ENCODE peak calls at places on chromosomes 4 and X, in ten cellular contexts. J, V, T, X, M, Q, P, K, R and F are unnamed samples.

GRCh38 chr4:6526696-6527095 is 48.3 kb upstream of the MAN2B2 start:
- DNase-seq in J (peak), V (no peak), T (no peak), X (no peak), M (peak), Q (no peak), P (no peak), K (no peak), R (no peak), F (no peak)

GRCh38 chrX:46782034-46782433 is 23.1 kb upstream of the SLC9A7 start:
- DNase-seq in J (no peak), V (no peak), T (no peak), X (no peak), M (no peak), Q (no peak), P (no peak), K (no peak), R (no peak), F (no peak)

GRCh38 chrX:25002658-25003015 is 13.1 kb downstream of the ARX start:
- DNase-seq in J (no peak), V (no peak), T (no peak), X (peak), M (no peak), Q (no peak), P (no peak), K (no peak), R (no peak), F (no peak)

GRCh38 chr4:61427099-61427817 is 227.1 kb downstream of the ADGRL3 start:
- DNase-seq in J (no peak), V (no peak), T (no peak), X (no peak), M (no peak), Q (no peak), P (no peak), K (no peak), R (no peak), F (no peak)

GRCh38 chr4:107736924-107737448 is 17.0 kb upstream of the PAPSS1 start:
- DNase-seq in J (peak), V (no peak), T (peak), X (peak), M (peak), Q (no peak), P (peak), K (peak), R (peak), F (peak)

GRCh38 chrX:13652256-13653021 is 502 bp upstream of the TCEANC start:
- DNase-seq in J (no peak), V (no peak), T (peak), X (no peak), M (no peak), Q (no peak), P (no peak), K (no peak), R (no peak), F (no peak)

GRCh38 chr4:141220271-141220654 is 432 bp upstream of the ZNF330 start:
- DNase-seq in J (peak), V (no peak), T (no peak), X (no peak), M (no peak), Q (no peak), P (peak), K (no peak), R (peak), F (no peak)

GRCh38 chr4:21768349-21769310 is 179.9 kb downstream of the KCNIP4 start:
- DNase-seq in J (no peak), V (no peak), T (peak), X (no peak), M (no peak), Q (no peak), P (peak), K (peak), R (peak), F (no peak)

GRCh38 chrX:74578137-74578536 is 36.3 kb downstream of the RLIM start:
- DNase-seq in J (no peak), V (no peak), T (no peak), X (no peak), M (no peak), Q (no peak), P (no peak), K (no peak), R (no peak), F (no peak)

GRCh38 chr4:67087897-67088296 is 457.4 kb downstream of the CENPC start:
- DNase-seq in J (peak), V (no peak), T (peak), X (peak), M (peak), Q (no peak), P (peak), K (peak), R (peak), F (no peak)

GRCh38 chrX:68413254-68413653 is 20.0 kb downstream of the OPHN1 start:
- DNase-seq in J (no peak), V (no peak), T (no peak), X (no peak), M (no peak), Q (no peak), P (no peak), K (no peak), R (no peak), F (no peak)

GRCh38 chr4:11313157-11313943 is 115.3 kb downstream of the HS3ST1 start:
- DNase-seq in J (no peak), V (no peak), T (no peak), X (no peak), M (no peak), Q (no peak), P (no peak), K (no peak), R (no peak), F (no peak)

GRCh38 chrX:138794285-138794684 is 82.8 kb upstream of the FGF13 start:
- DNase-seq in J (no peak), V (no peak), T (no peak), X (no peak), M (no peak), Q (no peak), P (no peak), K (no peak), R (no peak), F (no peak)

GRCh38 chr4:174490356-174490969 is 31.8 kb downstream of the HPGD start:
- DNase-seq in J (no peak), V (no peak), T (peak), X (no peak), M (no peak), Q (no peak), P (no peak), K (no peak), R (no peak), F (no peak)

GRCh38 chr4:39976945-39977488 is 694 bp downstream of the PDS5A start:
- DNase-seq in J (peak), V (peak), T (no peak), X (peak), M (peak), Q (peak), P (peak), K (peak), R (peak), F (no peak)

GRCh38 chr4:13162886-13163285 is 321.3 kb downstream of the RAB28 start:
- DNase-seq in J (peak), V (no peak), T (no peak), X (no peak), M (no peak), Q (no peak), P (no peak), K (no peak), R (no peak), F (no peak)

GRCh38 chrX:43655961-43656494 is at the start of gene MAOA:
- DNase-seq in J (peak), V (peak), T (no peak), X (no peak), M (peak), Q (peak), P (peak), K (peak), R (no peak), F (peak)

GRCh38 chr4:182449186-182449880 is 206.1 kb downstream of the TENM3 start:
- DNase-seq in J (peak), V (no peak), T (peak), X (no peak), M (no peak), Q (peak), P (peak), K (peak), R (no peak), F (no peak)

GRCh38 chr4:137521053-137521452 is 11.2 kb downstream of the PCDH18 start:
- DNase-seq in J (no peak), V (no peak), T (no peak), X (no peak), M (no peak), Q (no peak), P (no peak), K (no peak), R (no peak), F (no peak)

GRCh38 chr4:1658146-1658545 is 26.0 kb downstream of the FAM53A start:
- DNase-seq in J (no peak), V (no peak), T (no peak), X (no peak), M (no peak), Q (no peak), P (no peak), K (no peak), R (no peak), F (no peak)

GRCh38 chr4:76792418-76792817 is 105.5 kb downstream of the SOWAHB start:
- DNase-seq in J (no peak), V (no peak), T (no peak), X (no peak), M (no peak), Q (no peak), P (no peak), K (no peak), R (no peak), F (no peak)

GRCh38 chrX:41084044-41084359 is 1.2 kb upstream of the USP9X start:
- DNase-seq in J (no peak), V (no peak), T (no peak), X (no peak), M (no peak), Q (no peak), P (no peak), K (no peak), R (no peak), F (no peak)

GRCh38 chr4:42357325-42357724 is 40.0 kb upstream of the SHISA3 start:
- DNase-seq in J (no peak), V (no peak), T (no peak), X (no peak), M (no peak), Q (no peak), P (no peak), K (no peak), R (no peak), F (no peak)

GRCh38 chr4:109156346-109156745 is 146.1 kb downstream of the COL25A1 start:
- DNase-seq in J (no peak), V (no peak), T (no peak), X (no peak), M (no peak), Q (no peak), P (no peak), K (no peak), R (no peak), F (no peak)
- TF ChIP-seq CTCF in J (no peak), V (no peak), T (no peak), X (no peak), M (no peak), Q (no peak), P (no peak), K (no peak), R (no peak), F (no peak)

GRCh38 chr4:87060957-87061356 is 126.1 kb downstream of the AFF1 start:
- DNase-seq in J (no peak), V (no peak), T (peak), X (no peak), M (no peak), Q (no peak), P (no peak), K (no peak), R (no peak), F (no peak)

GRCh38 chr4:87057835-87058234 is 123.0 kb downstream of the AFF1 start:
- DNase-seq in J (no peak), V (no peak), T (no peak), X (no peak), M (no peak), Q (no peak), P (no peak), K (no peak), R (no peak), F (no peak)

GRCh38 chr4:87055340-87055739 is 120.5 kb downstream of the AFF1 start:
- DNase-seq in J (no peak), V (no peak), T (peak), X (no peak), M (no peak), Q (peak), P (no peak), K (no peak), R (no peak), F (no peak)

GRCh38 chr4:87056884-87057283 is 122.1 kb downstream of the AFF1 start:
- DNase-seq in J (no peak), V (no peak), T (no peak), X (no peak), M (no peak), Q (no peak), P (no peak), K (no peak), R (no peak), F (no peak)

GRCh38 chr4:87058272-87059073 is 123.7 kb downstream of the AFF1 start:
- DNase-seq in J (peak), V (no peak), T (no peak), X (no peak), M (no peak), Q (peak), P (no peak), K (peak), R (no peak), F (no peak)
- TF ChIP-seq CTCF in J (peak), V (no peak), T (peak), X (no peak), M (no peak), Q (peak), P (no peak), K (no peak), R (no peak), F (no peak)

DNA sequence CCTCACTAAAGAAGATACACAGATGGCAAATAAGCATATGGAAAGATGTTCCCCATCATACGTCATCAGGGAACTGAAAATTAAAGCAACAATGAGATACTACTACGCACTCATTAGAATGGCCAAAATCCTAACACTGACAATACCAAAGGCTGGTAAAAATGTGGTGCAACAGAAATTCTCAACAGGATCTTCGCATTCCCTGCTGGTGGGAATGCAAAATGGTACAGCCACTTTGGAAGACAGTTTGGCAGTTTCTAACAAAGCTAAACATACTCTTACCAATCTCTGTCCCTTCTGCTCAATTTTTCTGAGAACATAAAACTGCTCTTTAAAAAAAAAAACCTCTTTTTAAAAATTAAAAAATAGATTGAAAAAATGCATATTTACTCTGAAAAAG is 300.2 kb downstream of the FBXW7 start:
- DNase-seq in J (no peak), V (no peak), T (no peak), X (no peak), M (no peak), Q (no peak), P (no peak), K (no peak), R (no peak), F (no peak)
- TF ChIP-seq CTCF in J (peak), V (no peak), T (no peak), X (no peak), M (no peak), Q (no peak), P (no peak), K (no peak), R (peak), F (no peak)

DNA sequence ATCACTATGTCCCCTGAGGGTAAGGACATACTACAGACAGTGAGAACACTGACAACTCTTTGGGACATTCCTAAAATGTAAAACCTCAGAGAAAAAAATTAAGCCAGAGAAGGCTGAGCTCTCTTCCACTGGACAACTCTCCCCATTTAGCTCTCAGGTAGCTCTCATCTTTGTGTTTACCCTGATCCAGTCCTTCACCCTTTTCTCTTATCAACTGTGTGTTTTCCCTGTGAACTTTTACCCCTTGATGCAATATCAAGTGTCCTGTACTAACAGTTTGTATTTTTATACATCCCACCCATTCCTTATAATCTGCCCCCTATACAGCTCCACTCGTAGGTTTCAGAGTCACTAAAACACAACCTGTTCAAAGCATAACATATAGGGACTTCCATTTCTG is 182.6 kb downstream of the STIM2 start:
- DNase-seq in J (no peak), V (no peak), T (no peak), X (no peak), M (no peak), Q (no peak), P (no peak), K (no peak), R (no peak), F (no peak)
- TF ChIP-seq CTCF in J (no peak), V (no peak), T (no peak), X (no peak), M (no peak), Q (no peak), P (no peak), K (no peak), R (no peak), F (no peak)